ENCODE peak calls at places on chromosomes 13 and 19, in seven cellular contexts. Z is lung; Q is stimulated activated CD4-positive, alpha-beta T cell treated with anti-CD3 and anti-CD28 coated beads, Interleukin-1b, Interleukin-23, amount 100 ng/mL, for 24 hours; G is HFFc6; T is brain microvascular endothelial cell; V is hepatic stellate cell; N is stomach. K is an unnamed sample.

GRCh38 chr13:49100637-49101570 is 119.2 kb upstream of the MLNR start:
- DNase-seq in Z (no peak), Q (no peak), G (no peak), T (no peak), V (no peak), N (no peak), K (no peak)

GRCh38 chr19:15540435-15540834 is 32.1 kb downstream of the CYP4F22 start:
- DNase-seq in Z (no peak), Q (no peak), G (no peak), T (no peak), V (no peak), N (no peak), K (no peak)

GRCh38 chr13:27978301-27978968 is 9.3 kb upstream of the CDX2 start:
- DNase-seq in Z (no peak), Q (no peak), G (no peak), T (no peak), V (no peak), N (no peak), K (peak; percentile 73)

GRCh38 chr13:65940720-65941119 is 1289.4 kb downstream of the PCDH9 start:
- DNase-seq in Z (no peak), Q (no peak), G (no peak), T (no peak), V (no peak), N (no peak), K (no peak)

GRCh38 chr19:15173746-15174404 is 26.9 kb downstream of the NOTCH3 start:
- DNase-seq in Z (no peak), Q (no peak), G (peak; percentile 20), T (no peak), V (no peak), N (no peak), K (no peak)

GRCh38 chr13:80342541-80343371 is 1.8 kb upstream of the SPRY2 start:
- DNase-seq in Z (peak; percentile 89), Q (peak; percentile 51), G (peak; percentile 67), T (peak; percentile 65), V (peak; percentile 72), N (peak; percentile 89), K (peak; percentile 96)

GRCh38 chr13:81394605-81395004 is 1053.7 kb upstream of the SPRY2 start:
- DNase-seq in Z (no peak), Q (no peak), G (no peak), T (no peak), V (no peak), N (no peak), K (no peak)

GRCh38 chr13:40220299-40220935 is 446.0 kb downstream of the FOXO1 start:
- DNase-seq in Z (no peak), Q (peak; percentile 19), G (no peak), T (peak; percentile 59), V (no peak), N (no peak), K (no peak)

GRCh38 chr13:46668302-46668720 is 115.3 kb downstream of the LRCH1 start:
- DNase-seq in Z (peak; percentile 36), Q (no peak), G (peak; percentile 77), T (peak; percentile 83), V (peak; percentile 44), N (no peak), K (no peak)

GRCh38 chr19:30741539-30741938 is 369.4 kb downstream of the ZNF536 start:
- DNase-seq in Z (no peak), Q (no peak), G (no peak), T (no peak), V (no peak), N (no peak), K (no peak)

GRCh38 chr19:6273701-6274601 is 5.8 kb downstream of the MLLT1 start:
- DNase-seq in Z (peak; percentile 90), Q (no peak), G (peak; percentile 92), T (peak; percentile 80), V (peak; percentile 97), N (peak; percentile 83), K (no peak)

GRCh38 chr13:51729853-51730553 is 74.0 kb downstream of the DHRS12 start:
- DNase-seq in Z (no peak), Q (peak; percentile 29), G (peak; percentile 85), T (peak; percentile 92), V (peak; percentile 69), N (no peak), K (no peak)

GRCh38 chr19:2337329-2337707 is 8.8 kb downstream of the SPPL2B start:
- DNase-seq in Z (no peak), Q (no peak), G (peak; percentile 59), T (peak; percentile 24), V (no peak), N (no peak), K (peak; percentile 77)

GRCh38 chr19:16566161-16566560 is 6.1 kb downstream of the SLC35E1 start:
- DNase-seq in Z (no peak), Q (no peak), G (no peak), T (no peak), V (no peak), N (peak; percentile 72), K (no peak)

K was measured in H1.